ENCODE peak calls at places on chromosomes 12 and 14, in six cellular contexts. K, S, N, B, T and H are unnamed samples. For H3K27me3, the result is how much of the 10 kb centered on the place peaks cover.

GRCh38 chr14:37655418-37655817 is 60.0 kb downstream of the TTC6 start:
- DNase-seq in K (no peak), S (no peak), N (no peak), B (no peak), T (no peak), H (no peak)

GRCh38 chr14:56183631-56184157 is 65.5 kb downstream of the PELI2 start:
- DNase-seq in K (no peak), S (no peak), N (no peak), B (no peak), T (no peak), H (no peak)

GRCh38 chr14:73457050-73457934 is 1.1 kb downstream of the NUMB start:
- DNase-seq in K (peak), S (no peak), N (peak), B (no peak), T (peak), H (peak)

GRCh38 chr12:78457951-78458350 is 406.6 kb upstream of the SYT1 start:
- DNase-seq in K (no peak), S (peak), N (no peak), B (no peak), T (no peak), H (peak)

GRCh38 chr14:22551597-22551982 is 37.4 kb downstream of the DAD1 start:
- DNase-seq in K (no peak), S (no peak), N (no peak), B (no peak), T (no peak), H (no peak)

GRCh38 chr12:67045650-67046049 is 223.5 kb upstream of the CAND1 start:
- DNase-seq in K (no peak), S (no peak), N (no peak), B (no peak), T (peak), H (no peak)

GRCh38 chr12:57340104-57340503 is 89.1 kb upstream of the STAC3 start:
- DNase-seq in K (peak), S (peak), N (no peak), B (peak), T (no peak), H (no peak)

GRCh38 chr14:87824261-87824660 is 168.7 kb downstream of the GALC start:
- DNase-seq in K (no peak), S (no peak), N (no peak), B (no peak), T (no peak), H (no peak)

GRCh38 chr14:78010688-78011087 is 159.5 kb upstream of the NRXN3 start:
- DNase-seq in K (no peak), S (no peak), N (no peak), B (peak), T (no peak), H (no peak)

GRCh38 chr12:104677441-104678089 is 220.8 kb downstream of the CHST11 start:
- DNase-seq in K (no peak), S (no peak), N (no peak), B (no peak), T (peak), H (no peak)

GRCh38 chr12:15788266-15789214 is 648 bp downstream of the EPS8 start:
- DNase-seq in K (peak), S (no peak), N (no peak), B (no peak), T (peak), H (no peak)

GRCh38 chr12:30859226-30859625 is 67.3 kb upstream of the TSPAN11 start:
- DNase-seq in K (no peak), S (no peak), N (no peak), B (peak), T (no peak), H (no peak)

GRCh38 chr12:49923035-49923644 is 19.4 kb upstream of the FAIM2 start:
- DNase-seq in K (no peak), S (no peak), N (no peak), B (peak), T (peak), H (no peak)

GRCh38 chr12:49924847-49925246 is 21.1 kb upstream of the FAIM2 start:
- DNase-seq in K (no peak), S (no peak), N (no peak), B (no peak), T (peak), H (no peak)

GRCh38 chr12:49925433-49926194 is 21.9 kb upstream of the FAIM2 start:
- DNase-seq in K (no peak), S (no peak), N (no peak), B (no peak), T (peak), H (no peak)

GRCh38 chr12:49922349-49923034 is 18.8 kb upstream of the FAIM2 start:
- DNase-seq in K (no peak), S (no peak), N (no peak), B (no peak), T (peak), H (no peak)

DNA sequence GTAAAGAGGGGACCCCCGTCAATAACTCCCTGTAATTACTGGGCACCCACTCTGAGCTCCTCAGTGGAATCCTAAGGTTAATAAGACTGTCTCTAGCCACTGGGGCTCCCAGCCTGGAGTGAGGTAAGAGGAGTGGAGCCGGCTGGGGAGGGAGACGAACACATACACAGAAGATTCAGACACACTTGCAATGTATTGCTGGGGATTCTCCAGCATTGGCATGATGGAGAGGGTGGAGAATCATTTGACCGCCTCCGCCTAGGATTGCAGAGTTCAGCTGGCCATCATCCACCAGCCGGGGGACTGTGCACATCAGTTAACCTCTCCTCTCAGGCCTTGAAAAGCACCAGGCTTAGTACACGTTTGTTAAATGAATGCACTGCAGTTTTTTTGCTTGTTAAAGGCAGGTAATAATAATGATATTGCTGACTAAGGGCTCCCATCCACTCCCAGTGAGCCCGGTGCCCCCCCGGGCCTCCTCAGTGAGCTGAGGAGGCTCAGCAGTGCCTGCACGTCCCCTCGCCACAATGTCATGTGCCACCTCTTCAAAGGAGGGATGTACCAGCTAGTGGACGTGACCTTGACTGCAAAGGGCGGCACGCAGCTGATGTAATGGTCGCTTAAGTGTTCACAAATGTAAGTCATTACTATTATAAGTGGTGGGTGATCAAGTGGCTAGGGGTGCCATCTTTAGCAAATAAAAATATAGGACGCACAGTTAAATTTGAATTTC is 20.3 kb upstream of the FAIM2 start:
- DNase-seq in K (no peak), S (no peak), N (no peak), B (peak), T (peak), H (no peak)
- H3K4me3 ChIP-seq in K (no peak), S (no peak), N (no peak), B (no peak), T (no peak), H (no peak)

GRCh38 chr12:34604227-34604626 is 581.9 kb downstream of the ALG10 start:
- DNase-seq in K (no peak), S (no peak), N (no peak), B (no peak), T (no peak), H (no peak)
- TF ChIP-seq CTCF in K (no peak), S (no peak), N (no peak), B (no peak), T (no peak), H (no peak)

DNA sequence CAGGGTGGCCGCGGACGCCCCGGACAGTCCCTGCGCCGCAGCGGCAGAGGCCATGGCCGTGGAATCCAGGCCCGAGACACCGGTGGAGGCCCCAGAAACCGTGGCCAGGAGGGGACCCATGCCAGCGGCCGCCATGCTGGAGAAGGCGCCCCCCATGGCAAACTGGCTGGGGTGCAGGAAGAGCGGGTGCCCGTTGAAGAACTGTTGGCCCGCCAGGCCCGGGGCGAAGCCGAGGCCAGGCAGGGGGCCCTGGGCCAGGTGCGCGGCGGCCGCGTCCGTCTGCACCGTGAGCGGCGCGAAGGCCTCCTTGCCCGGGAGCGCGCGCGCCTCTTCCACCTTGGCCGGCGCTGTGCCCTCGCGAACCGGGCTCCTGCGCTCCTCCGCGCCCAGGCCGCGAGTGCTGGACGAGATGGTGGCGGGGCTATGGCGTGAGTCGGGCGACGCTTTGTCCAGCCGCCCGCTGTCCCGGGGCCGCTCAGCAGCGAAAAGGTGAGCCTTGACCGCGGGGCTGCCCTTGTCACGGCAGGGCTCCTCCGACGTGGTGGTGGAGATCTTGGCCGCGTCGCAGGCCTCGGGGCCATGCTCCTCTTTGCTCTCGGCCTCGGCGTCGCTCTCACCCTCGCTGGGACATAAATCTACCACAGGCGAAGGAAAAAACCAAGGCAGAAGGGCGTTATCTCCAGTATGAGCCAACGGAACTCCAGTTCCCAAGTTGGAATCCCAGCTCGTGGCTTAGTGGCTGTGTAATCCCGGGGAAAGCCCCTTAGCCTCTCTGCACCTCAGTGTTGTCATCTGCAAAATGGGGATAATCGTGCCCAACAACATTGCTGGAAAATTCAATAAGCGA is 9.6 kb downstream of the TBX3 start:
- DNase-seq in K (no peak), S (no peak), N (peak), B (no peak), T (peak), H (no peak)
- H3K27me3 ChIP-seq in K (under half), S (under half), N (under half), B (under half), T (half or more), H (under half)

GRCh38 chr12:3751151-3752095 is 1.5 kb downstream of the CRACR2A start:
- DNase-seq in K (no peak), S (no peak), N (no peak), B (no peak), T (no peak), H (no peak)

GRCh38 chr12:3752741-3753486 is at the start of gene CRACR2A:
- DNase-seq in K (peak), S (peak), N (peak), B (no peak), T (peak), H (peak)

GRCh38 chr12:3750616-3751015 is 2.3 kb downstream of the CRACR2A start:
- DNase-seq in K (no peak), S (no peak), N (no peak), B (no peak), T (no peak), H (no peak)

GRCh38 chr12:3753549-3754284 is 808 bp upstream of the CRACR2A start:
- DNase-seq in K (peak), S (no peak), N (no peak), B (no peak), T (peak), H (no peak)

DNA sequence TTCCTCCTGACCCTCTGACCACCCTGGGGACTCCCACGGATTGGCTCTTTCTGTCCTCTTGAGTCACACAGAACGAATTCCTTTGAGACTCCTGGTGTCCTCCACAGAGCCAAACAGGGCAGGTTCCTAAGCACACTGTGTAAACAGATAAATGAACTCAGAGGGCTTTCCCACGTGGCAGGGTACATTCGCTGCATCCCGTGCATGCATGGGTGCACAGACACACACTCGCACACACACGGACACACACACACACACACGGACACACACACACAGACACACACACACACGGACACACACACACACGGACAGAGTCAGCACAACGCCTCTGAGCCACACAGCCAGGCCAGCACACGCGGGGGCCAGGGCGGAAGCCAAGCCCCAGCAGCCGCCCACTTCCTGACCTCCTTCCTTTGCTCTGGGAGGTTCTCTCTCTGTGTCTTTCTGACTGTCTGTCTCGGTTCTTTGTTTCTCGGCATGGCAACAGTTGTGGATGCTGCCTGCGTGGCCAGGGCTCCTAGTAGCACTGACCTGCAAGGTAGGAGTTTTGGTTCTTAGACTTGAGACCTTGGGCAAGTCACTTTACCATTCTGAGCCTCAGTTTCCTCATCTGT is 706 bp downstream of the CRACR2A start:
- DNase-seq in K (peak), S (no peak), N (no peak), B (no peak), T (peak), H (peak)
- H3K4me3 ChIP-seq in K (peak), S (peak), N (peak), B (peak), T (no peak), H (peak)

GRCh38 chr12:13981296-13981962 is at the start of gene GRIN2B:
- DNase-seq in K (no peak), S (no peak), N (no peak), B (no peak), T (peak), H (peak)
- TF ChIP-seq CTCF in K (no peak), S (no peak), N (no peak), B (no peak), T (no peak), H (no peak)

DNA sequence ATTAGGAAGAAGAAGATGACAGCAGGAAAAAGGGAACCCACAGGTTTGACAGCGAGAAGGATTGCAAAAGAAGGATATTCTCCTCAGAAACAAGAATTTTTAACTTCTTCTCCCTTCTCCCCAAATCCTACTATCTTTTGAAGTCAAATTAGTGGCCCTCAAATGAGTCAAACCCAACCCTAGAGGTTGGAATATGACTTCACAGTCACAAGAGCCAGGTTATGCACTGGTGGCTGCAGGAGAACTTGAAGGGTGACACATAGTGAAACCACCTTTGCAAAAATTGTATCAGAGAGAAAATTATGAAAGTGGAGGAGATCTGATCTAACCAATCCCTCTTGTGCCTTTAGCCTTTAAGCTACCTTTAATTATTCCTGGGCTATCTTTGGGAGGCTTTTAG is 386.2 kb upstream of the CCDC196 start:
- DNase-seq in K (no peak), S (no peak), N (no peak), B (no peak), T (no peak), H (no peak)
- H3K27me3 ChIP-seq in K (under half), S (under half), N (under half), B (under half), T (under half), H (under half)

GRCh38 chr12:92506460-92506859 is 196.3 kb upstream of the PLEKHG7 start:
- DNase-seq in K (peak), S (no peak), N (no peak), B (no peak), T (no peak), H (no peak)

GRCh38 chr12:92503977-92504966 is 198.5 kb upstream of the PLEKHG7 start:
- DNase-seq in K (peak), S (no peak), N (no peak), B (peak), T (no peak), H (no peak)

GRCh38 chr12:92503029-92503931 is 199.5 kb upstream of the PLEKHG7 start:
- DNase-seq in K (peak), S (no peak), N (no peak), B (no peak), T (no peak), H (peak)

GRCh38 chr12:92506891-92507290 is 195.9 kb upstream of the PLEKHG7 start:
- DNase-seq in K (no peak), S (no peak), N (no peak), B (no peak), T (no peak), H (no peak)

DNA sequence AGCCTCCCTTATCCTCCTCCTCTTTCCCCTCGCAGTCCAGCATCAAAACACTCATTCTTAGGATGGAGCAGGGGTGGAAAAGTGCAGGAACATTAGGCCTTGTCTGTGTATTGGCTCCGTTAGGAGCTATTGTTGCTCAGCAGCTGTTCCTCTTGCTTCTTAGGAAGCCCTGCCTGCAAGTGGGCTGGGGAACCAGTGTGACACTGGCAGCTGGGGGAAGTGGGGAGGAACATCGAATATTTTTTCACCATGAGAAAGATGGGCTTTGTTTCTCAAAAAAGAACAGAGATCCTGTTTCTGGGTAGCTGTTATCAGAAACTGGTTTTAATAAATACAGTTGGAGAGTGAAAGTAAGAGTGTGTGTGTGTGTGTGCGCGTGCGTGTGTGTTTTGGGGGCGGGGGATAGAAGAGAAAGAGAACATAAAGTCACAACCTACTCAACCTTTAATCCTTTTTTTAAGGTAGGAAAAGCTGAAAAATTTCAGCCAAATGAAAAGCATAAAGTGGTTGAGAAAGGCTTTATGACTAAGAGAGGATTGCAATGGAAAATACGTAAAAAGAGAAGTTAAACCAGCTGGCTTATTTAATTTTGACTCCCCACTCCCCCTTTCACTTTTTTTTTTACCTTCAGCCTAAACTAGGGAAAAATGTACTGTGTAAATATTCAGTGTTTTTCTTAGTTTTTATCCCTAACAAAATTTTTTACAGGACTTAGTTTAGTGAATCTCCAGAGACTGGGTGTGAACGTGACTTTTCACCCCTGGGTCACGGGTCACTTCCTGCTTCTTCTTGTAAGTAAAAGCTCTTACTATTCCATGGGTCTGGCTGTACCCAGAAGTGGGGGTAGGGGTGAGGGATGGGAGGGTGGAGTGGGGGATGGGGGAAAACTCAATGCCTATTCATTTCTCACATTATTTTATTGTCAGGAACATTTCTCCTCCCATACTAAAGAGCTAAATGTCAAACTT is 197.1 kb upstream of the PLEKHG7 start:
- DNase-seq in K (peak), S (no peak), N (no peak), B (peak), T (no peak), H (peak)
- H3K4me3 ChIP-seq in K (no peak), S (peak), N (no peak), B (peak), T (no peak), H (peak)

GRCh38 chr12:44873898-44874297 is 2.2 kb downstream of the NELL2 start:
- DNase-seq in K (no peak), S (no peak), N (no peak), B (no peak), T (no peak), H (no peak)
- TF ChIP-seq CTCF in K (peak), S (no peak), N (no peak), B (no peak), T (peak), H (peak)

DNA sequence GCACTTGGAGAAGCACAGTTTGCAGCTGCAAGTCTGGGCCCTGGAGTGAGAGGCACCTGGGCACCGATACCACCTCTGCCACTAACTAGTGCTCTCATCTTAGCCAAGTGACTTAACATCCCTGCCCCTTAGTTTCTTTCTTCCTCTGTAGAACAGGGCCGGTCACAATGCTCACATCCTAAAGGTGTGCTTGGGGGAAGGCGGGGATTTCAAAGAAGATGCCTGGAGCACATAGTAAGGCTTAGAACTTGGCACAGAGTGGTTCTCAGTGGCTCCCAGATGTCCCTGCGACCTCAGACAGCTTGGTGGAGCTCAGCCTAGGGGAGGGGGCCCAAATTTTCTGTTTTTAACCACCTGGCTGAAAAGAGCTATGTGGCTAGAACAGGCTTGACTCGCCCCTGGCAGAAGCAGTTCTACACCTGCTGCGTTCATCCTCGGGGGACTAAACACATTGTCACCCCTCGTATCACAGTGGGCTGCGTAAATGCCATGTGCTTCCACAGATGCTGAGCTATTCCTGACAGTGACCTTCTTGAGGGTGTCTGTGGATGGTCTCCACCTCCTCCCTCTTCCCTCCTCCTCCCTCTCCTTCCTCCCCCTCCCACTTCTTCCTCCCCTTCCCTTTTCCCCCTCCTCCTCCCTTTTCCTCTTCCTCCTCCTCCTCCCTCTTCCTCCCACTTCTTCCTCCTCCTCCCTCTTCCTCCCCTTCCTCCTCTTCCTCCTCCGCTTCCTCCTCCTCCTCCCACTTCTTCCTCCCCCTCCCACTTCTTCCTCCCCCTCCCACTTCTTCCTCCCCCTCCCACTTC is 112.1 kb downstream of the PHETA1 start:
- DNase-seq in K (no peak), S (no peak), N (no peak), B (no peak), T (no peak), H (no peak)
- H3K27me3 ChIP-seq in K (under half), S (under half), N (under half), B (under half), T (under half), H (under half)

GRCh38 chr12:5432011-5432400 is at the start of gene NTF3:
- DNase-seq in K (no peak), S (peak), N (no peak), B (no peak), T (peak), H (no peak)
- H3K4me3 ChIP-seq in K (no peak), S (peak), N (no peak), B (peak), T (peak), H (no peak)